ENCODE peak calls at places on chromosomes 3 and 15, in ten cellular contexts. G is tibial nerve, B is ovary, F is sigmoid colon, W is SK-N-SH, K is A549, S is GM12878, T is H1, Y is transverse colon, Q is stomach. X is an unnamed sample.

GRCh38 chr3:195227871-195228270 is 43.1 kb downstream of the XXYLT1 start:
- DNase-seq in T (no peak), K (no peak), G (no peak), Y (no peak), S (no peak), Q (peak), B (peak), W (no peak), F (peak), X (peak)

GRCh38 chr3:186613637-186614265 is 891 bp downstream of the AHSG start:
- DNase-seq in S (no peak), W (no peak), B (no peak), T (no peak), F (no peak), Y (no peak), G (no peak), Q (no peak), K (no peak), X (no peak)

GRCh38 chr15:34729886-34730285 is 24.9 kb downstream of the GJD2 start:
- DNase-seq in B (no peak), T (no peak), W (no peak), G (no peak), Y (no peak), Q (no peak), K (no peak), S (no peak), F (no peak), X (no peak)

GRCh38 chr15:89785771-89786135 is 9.6 kb downstream of the MESP2 start:
- DNase-seq in W (no peak), G (no peak), S (no peak), T (no peak), F (no peak), K (no peak), Q (no peak), Y (no peak), B (no peak), X (no peak)

GRCh38 chr3:45145223-45145622 is 955 bp downstream of the CDCP1 start:
- DNase-seq in Q (no peak), B (no peak), F (no peak), T (no peak), W (peak), Y (no peak), K (no peak), S (no peak), G (no peak), X (peak)

GRCh38 chr15:79349526-79349925 is 38.6 kb downstream of the TMED3 start:
- DNase-seq in G (no peak), K (no peak), Q (no peak), W (peak), Y (no peak), T (no peak), S (no peak), F (no peak), B (no peak), X (no peak)

GRCh38 chr3:57981483-57982087 is 26.6 kb upstream of the FLNB start:
- DNase-seq in Q (no peak), G (no peak), S (no peak), W (no peak), K (no peak), T (no peak), Y (no peak), B (no peak), F (no peak), X (peak)

GRCh38 chr3:55571913-55572312 is 84.8 kb upstream of the WNT5A start:
- DNase-seq in W (no peak), S (no peak), B (no peak), Y (peak), K (no peak), F (peak), G (no peak), Q (no peak), T (peak), X (peak)

GRCh38 chr15:84716036-84716732 is at the start of gene SEC11A:
- DNase-seq in S (peak), K (peak), W (peak), B (peak), T (peak), G (peak), Y (peak), F (peak), Q (peak), X (peak)

GRCh38 chr15:85276921-85277320 is 103.5 kb upstream of the AKAP13 start:
- DNase-seq in F (no peak), W (no peak), G (no peak), K (no peak), Y (no peak), S (no peak), T (no peak), Q (no peak), B (no peak), X (no peak)

DNA sequence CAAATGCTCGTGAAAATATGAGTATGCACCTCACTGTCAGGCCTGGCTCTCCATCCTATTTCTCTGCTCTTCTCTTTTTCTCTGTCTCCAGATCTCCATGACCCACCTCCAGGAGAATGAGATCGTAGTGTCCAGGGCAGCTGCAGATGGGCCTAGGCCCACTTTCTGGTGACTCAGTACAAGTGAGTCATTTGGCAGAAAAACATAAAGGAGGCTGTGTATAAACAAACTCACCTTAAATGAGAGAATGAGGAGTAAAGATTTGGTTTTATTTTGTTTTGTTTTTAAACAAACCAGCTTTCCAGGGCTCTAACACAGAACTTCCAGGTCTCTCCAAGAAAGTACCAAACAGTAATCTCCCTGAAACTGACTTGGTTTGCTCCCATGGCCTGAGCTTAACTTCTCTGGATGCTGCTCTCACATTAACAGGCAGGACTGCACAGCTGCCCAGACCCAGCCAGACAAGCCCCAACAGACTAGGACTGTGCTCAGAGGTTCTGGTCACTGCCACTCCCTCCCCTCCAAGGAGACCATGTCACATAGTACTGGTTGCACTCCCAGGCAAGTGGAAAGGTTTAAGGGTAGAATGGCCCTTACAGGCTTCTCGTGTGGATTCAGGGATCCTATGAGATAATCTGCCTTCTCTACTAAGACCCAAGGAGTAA is 1.5 kb upstream of the HEG1 start:
- DNase-seq in G (no peak), F (peak), Y (no peak), K (no peak), B (no peak), W (no peak), S (no peak), T (no peak), Q (no peak), X (no peak)
- H3K4me3 ChIP-seq in G (no peak), F (no peak), Y (no peak), K (no peak), B (no peak), W (no peak), S (no peak), T (no peak), Q (no peak), X (no peak)

GRCh38 chr15:101121511-101122090 is 130.2 kb downstream of the CHSY1 start:
- DNase-seq in G (peak), T (no peak), S (no peak), Q (peak), W (peak), B (peak), K (no peak), F (peak), Y (peak), X (peak)
- TF ChIP-seq EP300 in G (peak), T (no peak), S (no peak), Q (no peak), W (no peak), B (no peak), K (no peak), F (peak), Y (no peak), X (no peak)

DNA sequence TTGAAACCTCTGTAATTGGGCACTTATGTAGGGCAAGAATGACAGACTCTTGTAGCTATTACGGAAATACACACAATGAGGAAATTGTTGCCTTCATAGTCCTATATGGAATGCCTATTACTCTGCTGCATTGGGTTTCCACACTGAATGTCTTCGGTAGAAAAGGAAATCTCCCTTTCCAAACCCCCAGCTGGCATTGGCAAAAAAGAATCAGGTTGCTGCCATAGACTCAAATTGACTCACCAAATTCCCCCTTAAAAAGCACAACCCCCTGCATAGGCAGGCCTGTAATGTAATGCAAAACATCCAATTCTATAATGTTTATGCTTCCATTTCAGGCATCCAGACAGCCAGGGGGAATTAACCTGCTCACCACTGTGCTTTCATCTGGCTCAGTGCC is 44.8 kb upstream of the NTRK3 start:
- DNase-seq in T (no peak), F (no peak), G (no peak), Y (no peak), Q (no peak), B (no peak), S (no peak), W (no peak), K (no peak), X (no peak)
- H3K27ac ChIP-seq in T (no peak), F (no peak), G (no peak), Y (no peak), Q (no peak), B (no peak), S (no peak), W (no peak), K (no peak), X (no peak)

DNA sequence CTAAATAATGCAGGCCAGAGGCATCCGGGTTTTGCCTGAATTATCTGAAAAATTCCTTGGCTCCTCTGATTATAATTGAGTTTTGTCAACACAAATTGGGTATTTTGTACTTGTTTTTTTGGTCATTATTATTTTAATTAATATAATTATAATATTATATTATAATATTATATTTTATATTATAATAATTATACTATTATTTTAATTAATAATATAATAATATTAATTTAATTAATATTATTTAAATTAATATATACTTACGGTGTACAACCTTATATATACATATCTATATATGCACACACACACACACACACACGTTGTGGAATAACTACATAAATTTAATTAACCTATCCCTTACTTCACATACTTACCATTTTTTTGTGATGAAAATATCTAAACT is 73.5 kb downstream of the RYR3 start:
- DNase-seq in T (no peak), G (no peak), Y (no peak), S (no peak), F (no peak), W (no peak), B (no peak), K (no peak), Q (no peak), X (no peak)
- H3K4me3 ChIP-seq in T (no peak), G (no peak), Y (no peak), S (no peak), F (no peak), W (no peak), B (no peak), K (no peak), Q (no peak), X (no peak)

GRCh38 chr15:31869640-31870335 is 160.5 kb upstream of the CHRNA7 start:
- DNase-seq in G (no peak), B (no peak), T (no peak), Y (peak), W (peak), Q (no peak), S (no peak), K (no peak), F (no peak), X (no peak)

GRCh38 chr15:31867536-31868442 is 162.5 kb upstream of the CHRNA7 start:
- DNase-seq in T (peak), S (peak), G (no peak), W (peak), Q (peak), K (peak), Y (peak), F (no peak), B (peak), X (peak)

GRCh38 chr15:31870336-31871158 is 159.8 kb upstream of the CHRNA7 start:
- DNase-seq in Y (peak), G (peak), T (peak), Q (peak), S (no peak), K (peak), F (peak), W (peak), B (peak), X (peak)

GRCh38 chr15:31871887-31872281 is 158.4 kb upstream of the CHRNA7 start:
- DNase-seq in W (no peak), B (no peak), Q (no peak), F (no peak), Y (no peak), G (no peak), T (no peak), S (no peak), K (no peak), X (no peak)

DNA sequence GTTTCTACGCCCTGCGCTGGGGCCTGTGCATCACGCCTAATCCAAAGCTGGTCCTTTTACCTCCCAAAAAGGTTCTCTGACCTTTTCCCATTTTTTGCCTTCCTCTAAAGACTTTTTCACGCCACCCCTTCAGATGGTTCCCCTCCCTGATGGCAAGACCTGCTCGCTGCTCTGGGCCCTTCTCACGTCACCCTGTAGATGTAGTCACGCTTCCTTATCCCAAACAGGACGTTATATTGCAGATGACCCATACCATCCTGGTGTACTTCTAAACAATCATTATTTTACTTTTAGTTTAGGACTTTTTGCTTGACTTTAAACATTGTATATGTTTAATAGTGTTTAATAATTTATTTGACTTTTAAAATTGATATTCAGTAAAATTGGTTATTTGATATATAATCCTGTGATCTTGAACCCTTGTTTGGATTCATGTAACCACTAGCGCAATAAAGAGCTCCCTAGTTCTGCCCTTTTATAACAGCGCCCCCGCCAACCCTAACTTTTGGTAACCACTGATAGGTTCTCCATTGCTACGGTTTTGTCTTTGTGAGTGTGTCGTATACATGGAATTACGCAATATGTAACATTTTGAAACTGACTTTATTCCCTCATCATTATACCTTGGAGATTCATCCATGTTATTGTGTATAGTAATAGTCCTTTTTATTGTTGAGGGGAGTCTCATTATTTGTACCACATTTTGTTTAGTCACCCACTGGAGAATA is 159.0 kb upstream of the CHRNA7 start:
- DNase-seq in T (no peak), G (no peak), Q (no peak), S (no peak), K (no peak), B (no peak), W (no peak), Y (no peak), F (no peak), X (no peak)
- TF ChIP-seq EP300 in T (no peak), G (no peak), Q (no peak), S (no peak), K (no peak), B (no peak), W (no peak), Y (no peak), F (no peak), X (no peak)

DNA sequence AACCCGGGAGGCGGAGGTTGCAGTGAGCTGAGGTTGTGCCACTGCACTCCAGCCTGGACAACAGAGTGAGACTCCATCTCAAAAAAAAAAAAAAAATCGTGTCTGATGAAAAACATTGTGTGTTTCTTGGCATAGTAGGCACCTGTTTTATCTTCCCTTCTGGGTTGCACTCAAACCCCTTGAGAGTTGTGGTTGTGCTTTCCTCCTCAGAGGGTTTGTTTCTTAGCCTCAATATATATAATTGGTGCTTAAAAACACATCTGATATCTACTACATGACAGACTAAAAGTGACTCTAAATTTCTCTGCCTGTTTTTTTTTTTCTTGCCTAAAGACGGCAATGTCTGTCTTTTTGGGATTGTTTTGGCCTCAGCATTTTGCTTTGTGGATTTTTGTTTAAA is 7.6 kb downstream of the NR1D2 start:
- DNase-seq in T (no peak), S (peak), G (no peak), K (no peak), B (no peak), W (no peak), Q (no peak), Y (no peak), F (no peak), X (no peak)
- H3K27ac ChIP-seq in T (no peak), S (peak), G (no peak), K (no peak), B (no peak), W (no peak), Q (peak), Y (no peak), F (no peak), X (no peak)